ENCODE peak calls at places on chromosomes 16 and 17, in six cellular contexts. E, Z, U, O, Y and T are unnamed samples.

GRCh38 chr17:80720624-80721577 is 176.3 kb downstream of the RPTOR start:
- DNase-seq in E (no peak), Z (peak; percentile 74), U (peak; percentile 86), O (peak; percentile 13), Y (no peak), T (no peak)

GRCh38 chr17:69423450-69423849 is 9.0 kb downstream of the MAP2K6 start:
- DNase-seq in E (peak; percentile 91), Z (no peak), U (no peak), O (no peak), Y (no peak), T (no peak)

GRCh38 chr17:1011138-1011537 is 14.2 kb downstream of the TIMM22 start:
- DNase-seq in E (no peak), Z (no peak), U (no peak), O (no peak), Y (no peak), T (no peak)

GRCh38 chr17:57485916-57486315 is 229.6 kb downstream of the MSI2 start:
- DNase-seq in E (no peak), Z (no peak), U (no peak), O (no peak), Y (no peak), T (no peak)

GRCh38 chr16:81786321-81786720 is 7.2 kb downstream of the PLCG2 start:
- DNase-seq in E (peak; percentile 36), Z (no peak), U (peak; percentile 6), O (no peak), Y (no peak), T (peak; percentile 44)

GRCh38 chr16:68275611-68276191 is 11.4 kb downstream of the SLC7A6 start:
- DNase-seq in E (no peak), Z (no peak), U (no peak), O (no peak), Y (no peak), T (peak; percentile 64)

GRCh38 chr16:49834496-49835009 is 21.4 kb downstream of the ZNF423 start:
- DNase-seq in E (no peak), Z (no peak), U (no peak), O (peak; percentile 29), Y (no peak), T (no peak)

GRCh38 chr16:61887903-61888302 is 148.3 kb downstream of the CDH8 start:
- DNase-seq in E (no peak), Z (no peak), U (no peak), O (no peak), Y (no peak), T (peak; percentile 82)

GRCh38 chr17:70560471-70560870 is 391.1 kb downstream of the KCNJ2 start:
- DNase-seq in E (no peak), Z (no peak), U (no peak), O (no peak), Y (no peak), T (no peak)

GRCh38 chr17:17495448-17496188 is 577 bp downstream of the RASD1 start:
- DNase-seq in E (peak; percentile 64), Z (no peak), U (peak; percentile 4), O (peak; percentile 32), Y (no peak), T (no peak)

GRCh38 chr16:68272501-68273209 is 8.3 kb downstream of the SLC7A6 start:
- DNase-seq in E (no peak), Z (no peak), U (no peak), O (peak; percentile 96), Y (no peak), T (no peak)

GRCh38 chr17:67068999-67069398 is 24.6 kb downstream of the CACNG1 start:
- DNase-seq in E (no peak), Z (no peak), U (peak; percentile 7), O (no peak), Y (no peak), T (no peak)

GRCh38 chr16:65781363-65781762 is 585.1 kb upstream of the CDH5 start:
- DNase-seq in E (peak; percentile 61), Z (no peak), U (peak; percentile 4), O (no peak), Y (peak; percentile 20), T (no peak)

GRCh38 chr16:2238396-2239230 is 2.4 kb downstream of the DNASE1L2 start:
- DNase-seq in E (no peak), Z (no peak), U (no peak), O (no peak), Y (no peak), T (no peak)

GRCh38 chr17:65078441-65079160 is 22.1 kb upstream of the GNA13 start:
- DNase-seq in E (peak; percentile 54), Z (no peak), U (peak; percentile 78), O (no peak), Y (no peak), T (no peak)

DNA sequence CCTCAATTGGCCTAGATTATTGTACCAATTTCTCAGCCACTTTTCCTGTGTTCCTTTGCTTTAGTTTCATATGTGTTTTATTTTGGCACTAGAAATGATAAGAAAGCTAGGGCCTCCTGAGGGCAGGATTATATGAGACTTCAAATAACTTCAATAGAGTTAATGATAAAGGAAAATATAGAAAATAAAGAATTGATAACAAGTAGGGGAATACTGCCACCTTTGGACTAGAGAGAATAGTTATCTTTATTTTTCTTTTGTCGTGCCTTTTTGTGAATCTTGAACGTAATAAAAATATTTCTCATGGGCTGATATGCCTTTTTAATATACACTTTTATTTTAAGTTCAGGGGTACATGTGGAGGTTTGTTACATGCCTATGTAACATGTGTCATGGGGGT is 29.3 kb upstream of the RBL2 start:
- DNase-seq in E (no peak), Z (no peak), U (no peak), O (no peak), Y (no peak), T (peak; percentile 13)
- TF ChIP-seq CTCF in E (no peak), Z (peak; percentile 33), U (peak; percentile 32), O (no peak), Y (no peak), T (no peak)

GRCh38 chr17:40362696-40363479 is 1.6 kb downstream of the GJD3 start:
- DNase-seq in E (peak; percentile 71), Z (peak; percentile 97), U (peak; percentile 70), O (peak; percentile 88), Y (peak; percentile 91), T (peak; percentile 90)
- TF ChIP-seq POLR2A in E (no peak), Z (peak; percentile 74), U (peak; percentile 23), O (no peak), Y (peak; percentile 42), T (peak; percentile 39)

DNA sequence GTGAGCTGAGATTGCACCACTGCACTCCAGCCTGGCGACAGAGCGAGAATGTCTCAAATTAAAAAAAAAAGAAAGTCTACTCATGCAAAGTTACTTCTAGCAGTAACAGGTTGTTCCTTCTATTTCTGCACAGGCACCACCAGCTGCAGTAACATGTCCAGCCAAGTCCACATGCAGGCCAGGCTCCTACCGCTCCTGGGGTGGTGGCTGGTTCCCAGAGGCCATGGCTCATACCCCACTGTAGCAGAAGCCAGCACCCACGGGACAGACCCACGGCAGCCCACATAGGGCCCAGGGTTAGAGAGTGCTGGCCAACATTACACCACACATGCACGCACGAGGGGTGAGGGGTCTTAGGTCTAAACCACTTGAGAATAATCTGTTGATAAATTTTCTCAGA is 26.7 kb upstream of the TRAP1 start:
- DNase-seq in E (no peak), Z (no peak), U (no peak), O (no peak), Y (no peak), T (no peak)
- TF ChIP-seq CTCF in E (no peak), Z (no peak), U (no peak), O (no peak), Y (no peak), T (no peak)

DNA sequence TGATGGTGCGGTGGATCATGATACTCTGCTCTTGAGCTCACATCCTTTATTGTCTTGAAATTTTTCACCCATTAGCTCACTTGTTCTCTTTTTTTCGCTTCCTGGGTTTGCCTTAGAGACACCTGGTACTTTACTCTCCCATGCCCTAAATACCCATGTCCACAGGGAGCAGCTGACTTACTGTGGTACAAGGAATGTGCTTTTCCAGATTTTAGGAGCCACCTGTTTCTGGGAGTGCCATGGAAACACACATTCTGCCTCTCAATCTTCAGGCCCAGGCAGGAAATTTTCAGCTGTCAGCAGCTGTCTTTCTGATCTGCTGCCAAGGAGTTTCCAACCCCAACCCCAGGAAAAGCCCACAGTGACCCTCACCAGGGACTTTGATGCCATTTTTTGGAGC is 18.9 kb downstream of the RBFOX1 start:
- DNase-seq in E (no peak), Z (no peak), U (no peak), O (no peak), Y (no peak), T (no peak)
- TF ChIP-seq POLR2A in E (no peak), Z (no peak), U (no peak), O (no peak), Y (no peak), T (no peak)

GRCh38 chr17:75209061-75209460 is 3.6 kb downstream of the NUP85 start:
- DNase-seq in E (no peak), Z (no peak), U (no peak), O (no peak), Y (no peak), T (no peak)

GRCh38 chr17:75208161-75208560 is 2.7 kb downstream of the NUP85 start:
- DNase-seq in E (no peak), Z (no peak), U (no peak), O (no peak), Y (no peak), T (no peak)

GRCh38 chr17:75205037-75205792 is at the start of gene NUP85:
- DNase-seq in E (peak; percentile 96), Z (peak; percentile 100), U (peak; percentile 89), O (peak; percentile 93), Y (peak; percentile 98), T (peak; percentile 96)

GRCh38 chr17:75207760-75208159 is 2.3 kb downstream of the NUP85 start:
- DNase-seq in E (no peak), Z (no peak), U (no peak), O (no peak), Y (no peak), T (no peak)

DNA sequence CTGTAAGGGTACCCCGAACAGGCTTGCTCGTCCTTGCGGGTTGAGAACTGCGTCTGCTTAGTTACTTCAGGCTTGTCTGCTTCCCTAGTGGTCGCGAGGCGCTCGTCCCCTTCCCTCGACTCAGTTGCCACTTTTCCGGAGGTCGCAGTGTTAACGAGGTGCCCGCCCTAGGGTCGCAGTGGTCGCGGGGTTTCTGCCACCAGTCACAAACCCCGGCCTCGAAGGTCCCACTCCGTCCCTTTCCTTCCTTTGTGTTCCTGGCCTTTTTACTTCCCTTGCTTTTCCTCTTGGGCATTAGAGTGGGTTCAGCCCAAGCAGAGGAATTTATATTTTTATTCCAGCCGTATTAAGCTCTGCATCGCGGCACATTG is 299 bp downstream of the NUP85 start:
- DNase-seq in E (no peak), Z (no peak), U (no peak), O (no peak), Y (no peak), T (no peak)
- TF ChIP-seq CTCF in E (no peak), Z (no peak), U (peak; percentile 5), O (no peak), Y (no peak), T (no peak)